ENCODE peak calls at places on chromosomes 3 and 15, in four cellular contexts. X is A549, L is HepG2, R is K562. S is an unnamed sample.

GRCh38 chr15:65259367-65259781 is 27.3 kb downstream of the PARP16 start:
- DNase-seq in L (no peak), X (no peak), R (no peak), S (no peak)

GRCh38 chr3:73718326-73719110 is 93.8 kb upstream of the PDZRN3 start:
- DNase-seq in R (no peak), L (no peak), X (no peak), S (no peak)

GRCh38 chr3:85170646-85171045 is 211.9 kb downstream of the CADM2 start:
- DNase-seq in X (peak), R (no peak), L (no peak), S (no peak)

GRCh38 chr3:174548841-174549623 is 310.1 kb upstream of the NAALADL2 start:
- DNase-seq in L (no peak), R (no peak), X (no peak), S (no peak)

GRCh38 chr15:59165726-59166125 is 40.9 kb upstream of the LDHAL6B start:
- DNase-seq in X (no peak), L (no peak), R (no peak), S (no peak)

GRCh38 chr3:49006591-49007067 is 562 bp upstream of the WDR6 start:
- DNase-seq in R (no peak), L (no peak), X (no peak), S (no peak)

GRCh38 chr3:29925150-29925549 is 644.3 kb downstream of the RBMS3 start:
- DNase-seq in L (no peak), X (no peak), R (no peak), S (no peak)

GRCh38 chr3:72338942-72339749 is 509.1 kb downstream of the SHQ1 start:
- DNase-seq in L (peak), X (peak), R (peak), S (no peak)

DNA sequence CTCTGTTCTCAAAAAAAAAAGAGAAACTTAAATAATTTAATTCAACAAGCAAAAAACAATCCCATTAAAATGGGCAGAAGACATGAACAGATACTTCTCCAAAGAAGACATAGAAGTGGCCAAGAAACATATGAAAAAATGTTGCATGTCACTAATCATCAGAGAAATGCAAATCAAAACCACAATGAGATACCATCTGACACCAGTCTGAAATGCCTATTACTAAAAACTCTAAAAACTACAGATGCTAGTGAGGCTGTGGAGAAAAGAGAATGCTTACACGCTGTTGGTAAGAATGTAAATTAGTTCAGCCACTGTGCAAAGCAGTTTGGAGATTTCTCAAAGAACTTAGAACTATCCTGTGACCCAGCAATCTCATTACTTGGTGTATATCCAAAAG is 382.9 kb downstream of the OTOL1 start:
- DNase-seq in X (no peak), L (no peak), R (no peak), S (no peak)
- TF ChIP-seq RNF2 in X (no peak), L (no peak), R (no peak), S (no peak)

DNA sequence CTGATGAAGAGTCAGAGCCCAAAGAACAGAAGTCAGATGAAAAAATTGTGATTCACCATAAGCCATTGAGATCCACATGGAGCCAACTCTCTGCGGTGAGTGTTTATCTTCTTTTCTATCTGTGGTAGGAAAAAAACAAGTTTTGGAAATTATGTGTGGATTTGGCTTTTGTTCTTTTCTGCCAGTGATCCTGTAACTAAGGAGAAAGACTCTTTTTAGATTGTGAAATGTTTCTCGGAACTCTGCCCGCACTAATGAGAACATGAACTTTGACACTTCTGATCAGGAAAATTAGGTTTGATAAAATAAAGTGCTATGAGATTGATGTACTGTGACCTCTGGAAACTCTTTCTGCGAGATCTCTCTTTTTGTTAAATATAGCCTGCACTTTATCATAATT is 8.4 kb downstream of the ARHGEF26 start:
- DNase-seq in R (no peak), X (no peak), L (no peak), S (no peak)
- TF ChIP-seq RNF2 in R (no peak), X (no peak), L (no peak), S (no peak)

DNA sequence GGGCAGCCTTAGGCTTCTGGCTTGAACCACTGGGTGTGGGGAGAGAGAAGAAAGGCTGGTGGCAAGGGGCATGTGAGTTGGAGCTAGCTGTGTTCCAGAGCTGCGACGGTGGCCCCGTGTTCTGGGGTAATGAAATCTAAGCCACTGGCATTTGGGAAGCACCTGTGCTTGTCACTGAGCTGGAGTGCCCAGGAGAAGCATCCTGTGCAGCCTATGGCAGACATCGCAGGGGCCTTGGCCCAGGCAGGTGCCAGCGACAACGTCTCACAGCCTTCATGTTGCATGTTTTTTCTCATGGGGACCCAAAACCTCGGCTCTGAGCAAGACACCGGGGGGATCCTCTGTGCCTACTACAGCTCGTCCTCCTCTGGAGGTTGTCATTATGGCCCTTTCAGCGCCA is 91.1 kb upstream of the PLXNA1 start:
- DNase-seq in X (no peak), L (no peak), R (no peak), S (no peak)
- TF ChIP-seq RNF2 in X (no peak), L (no peak), R (no peak), S (no peak)

GRCh38 chr3:60708191-60708975 is 542.9 kb downstream of the FHIT start:
- DNase-seq in L (no peak), X (no peak), R (no peak), S (no peak)

GRCh38 chr3:60703956-60704736 is 547.1 kb downstream of the FHIT start:
- DNase-seq in X (no peak), L (no peak), R (no peak), S (no peak)

GRCh38 chr3:60703008-60703407 is 548.2 kb downstream of the FHIT start:
- DNase-seq in L (no peak), R (no peak), X (no peak), S (no peak)

GRCh38 chr3:60707452-60708020 is 543.7 kb downstream of the FHIT start:
- DNase-seq in X (no peak), L (no peak), R (no peak), S (no peak)
- TF ChIP-seq RNF2 in X (no peak), L (no peak), R (no peak), S (no peak)

GRCh38 chr3:113205481-113205880 is 5.9 kb upstream of the BOC start:
- DNase-seq in X (no peak), R (no peak), L (no peak), S (no peak)
- TF ChIP-seq RNF2 in X (no peak), R (no peak), L (no peak), S (no peak)

DNA sequence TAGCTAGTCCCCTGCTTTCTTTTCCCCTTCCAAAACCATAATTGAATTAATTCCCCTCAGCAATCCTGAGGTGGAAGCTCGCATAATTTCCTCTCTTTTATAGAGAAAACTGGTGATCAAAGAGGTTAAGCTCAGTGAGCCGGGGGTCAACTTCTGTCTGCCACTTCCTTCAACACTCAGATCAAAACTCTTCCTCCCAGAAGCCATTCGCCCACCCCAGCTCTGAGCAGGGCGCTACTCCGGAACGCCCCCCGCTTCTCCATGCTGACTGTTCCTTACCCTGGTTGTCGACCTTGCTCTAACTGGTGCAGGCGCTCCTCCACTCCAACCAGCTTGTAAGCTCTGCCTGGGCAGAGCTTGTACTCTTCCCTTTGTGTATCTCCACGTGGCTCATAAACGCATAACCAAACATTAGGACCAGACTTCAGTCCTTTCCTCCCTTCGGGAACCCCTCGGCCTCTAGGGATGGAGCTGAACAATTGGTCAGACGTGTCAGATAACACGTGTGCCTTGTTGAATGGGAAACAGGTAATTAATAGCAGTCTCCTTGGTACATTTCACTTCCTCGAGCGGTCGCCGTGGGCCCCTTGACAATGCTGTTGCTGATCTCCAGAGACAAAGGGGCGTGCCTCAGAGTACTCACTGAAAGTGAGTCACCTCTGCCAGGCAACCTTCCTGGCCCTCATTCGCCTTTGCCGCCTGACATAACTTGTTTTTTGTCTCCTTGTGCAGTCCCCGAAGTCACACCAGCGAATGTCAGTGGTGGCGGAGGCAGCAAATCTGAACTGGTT is 71.8 kb downstream of the IL5RA start:
- DNase-seq in R (no peak), L (no peak), X (no peak), S (no peak)
- TF ChIP-seq RNF2 in R (no peak), L (no peak), X (no peak), S (no peak)

GRCh38 chr15:48469681-48470080 is 138.5 kb downstream of the DUT start:
- DNase-seq in X (no peak), L (no peak), R (no peak), S (no peak)

GRCh38 chr15:48470096-48470495 is 138.9 kb downstream of the DUT start:
- DNase-seq in X (no peak), L (no peak), R (no peak), S (no peak)

GRCh38 chr15:48469271-48469670 is 138.0 kb downstream of the DUT start:
- DNase-seq in L (no peak), R (no peak), X (no peak), S (no peak)

GRCh38 chr15:48466825-48467224 is 135.6 kb downstream of the DUT start:
- DNase-seq in R (no peak), L (no peak), X (no peak), S (no peak)

GRCh38 chr15:48467801-48468200 is 136.6 kb downstream of the DUT start:
- DNase-seq in L (no peak), R (no peak), X (no peak), S (no peak)
- TF ChIP-seq RNF2 in L (no peak), R (no peak), X (no peak), S (no peak)

DNA sequence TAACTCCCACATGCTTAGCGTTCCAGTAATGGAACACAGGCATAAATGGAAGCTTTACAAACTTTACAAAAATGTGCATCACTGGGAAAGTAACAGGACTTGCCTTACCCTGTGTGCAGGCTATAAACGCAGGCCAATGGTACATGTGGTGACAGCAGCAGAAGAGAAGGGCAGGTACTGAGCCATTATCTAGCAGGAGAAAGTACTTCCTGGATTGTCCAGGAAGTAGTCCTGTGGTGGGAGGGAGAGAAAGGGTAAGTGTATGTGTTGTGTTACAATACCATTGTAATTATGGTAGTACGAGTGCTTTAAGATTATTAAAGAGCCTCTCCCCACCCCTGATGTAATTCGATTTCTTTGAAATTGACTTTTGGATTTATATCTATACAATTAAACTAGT is 5.3 kb downstream of the ATP1B3 start:
- DNase-seq in X (no peak), R (peak), L (no peak), S (no peak)
- TF ChIP-seq RNF2 in X (no peak), R (no peak), L (no peak), S (no peak)

S was measured in H1.